ENCODE peak calls at places on chromosomes 13 and 19, in six cellular contexts. Y is amygdala, R is kidney glomerular epithelial cell, K is HTR-8/SVneo, S is CD14-positive monocyte, Z is fibroblast of the conjunctiva. X is an unnamed sample.

GRCh38 chr19:6602729-6603114 is 11.8 kb upstream of the CD70 start:
- DNase-seq in Z (no peak), S (no peak), K (no peak), Y (no peak), R (no peak), X (no peak)

GRCh38 chr19:28045621-28046020 is 1167.3 kb downstream of the UQCRFS1 start:
- DNase-seq in R (no peak), Y (no peak), K (no peak), S (no peak), Z (no peak), X (no peak)

GRCh38 chr13:34028496-34029442 is 210.8 kb downstream of the RFC3 start:
- DNase-seq in R (no peak), K (no peak), S (no peak), Y (no peak), Z (no peak), X (no peak)

GRCh38 chr13:37068962-37069361 is 9.5 kb upstream of the SUPT20H start:
- DNase-seq in Z (peak), R (no peak), K (no peak), Y (no peak), S (no peak), X (peak)

GRCh38 chr13:33547035-33547434 is 261.5 kb upstream of the STARD13 start:
- DNase-seq in R (no peak), Y (no peak), S (no peak), Z (no peak), K (no peak), X (no peak)

GRCh38 chr19:5145521-5146511 is 176.9 kb downstream of the KDM4B start:
- DNase-seq in Z (no peak), S (no peak), R (no peak), Y (no peak), K (no peak), X (no peak)

GRCh38 chr19:32674153-32674958 is 624 bp downstream of the ANKRD27 start:
- DNase-seq in Y (no peak), Z (no peak), S (no peak), R (no peak), K (no peak), X (no peak)

GRCh38 chr19:4910594-4911273 is 1.4 kb downstream of the UHRF1 start:
- DNase-seq in Y (no peak), K (no peak), S (no peak), Z (no peak), R (peak), X (peak)

GRCh38 chr13:30561506-30561905 is 56.2 kb upstream of the USPL1 start:
- DNase-seq in Z (no peak), S (no peak), Y (no peak), R (no peak), K (no peak), X (no peak)

GRCh38 chr13:113875829-113876228 is 12.0 kb upstream of the GAS6 start:
- DNase-seq in Z (no peak), Y (no peak), S (no peak), K (no peak), R (no peak), X (no peak)

GRCh38 chr13:46126552-46127171 is 21.8 kb upstream of the CPB2 start:
- DNase-seq in Y (peak), R (peak), K (peak), S (peak), Z (peak), X (peak)

GRCh38 chr13:29901714-29902631 is 51.6 kb upstream of the UBL3 start:
- DNase-seq in Y (no peak), Z (peak), R (peak), K (peak), S (no peak), X (peak)

GRCh38 chr13:78341032-78341431 is 262.3 kb downstream of the POU4F1 start:
- DNase-seq in K (no peak), Y (no peak), S (no peak), R (no peak), Z (no peak), X (no peak)

GRCh38 chr19:53947624-53948023 is 15.1 kb upstream of the CACNG8 start:
- DNase-seq in K (no peak), S (no peak), R (no peak), Z (no peak), Y (no peak), X (no peak)

GRCh38 chr13:99575376-99575775 is 74.1 kb downstream of the TM9SF2 start:
- DNase-seq in S (no peak), K (no peak), Z (no peak), Y (no peak), R (no peak), X (no peak)

GRCh38 chr13:94967183-94968039 is 255.1 kb upstream of the SOX21 start:
- DNase-seq in S (no peak), R (no peak), K (no peak), Z (no peak), Y (no peak), X (no peak)

GRCh38 chr19:602391-603301 is 13.0 kb downstream of the HCN2 start:
- DNase-seq in K (no peak), S (no peak), R (no peak), Y (no peak), Z (no peak), X (no peak)

GRCh38 chr19:3064011-3064330 is 1.7 kb upstream of the TLE5 start:
- DNase-seq in S (no peak), R (no peak), Y (no peak), K (no peak), Z (no peak), X (no peak)

GRCh38 chr19:17468302-17469091 is 1.8 kb upstream of the SLC27A1 start:
- DNase-seq in R (no peak), S (no peak), K (no peak), Z (no peak), Y (no peak), X (no peak)

GRCh38 chr19:28294395-28294794 is 918.6 kb downstream of the UQCRFS1 start:
- DNase-seq in R (peak), Y (no peak), Z (no peak), S (no peak), K (no peak), X (peak)

GRCh38 chr13:111046590-111047141 is 68.4 kb upstream of the ARHGEF7 start:
- DNase-seq in S (no peak), Y (no peak), K (no peak), R (no peak), Z (no peak), X (no peak)

GRCh38 chr19:5263615-5264014 is 77.0 kb downstream of the PTPRS start:
- DNase-seq in R (no peak), K (no peak), Y (no peak), S (no peak), Z (no peak), X (no peak)

X was measured in renal cortical epithelial cell.